ENCODE peak calls at places on chromosomes 12 and 14, in five cellular contexts. One of them, this sample, is unnamed. For H3K79me2, the result is how much of the 10 kb centered on the place peaks cover.

GRCh38 chr12:10540776-10541205 is 35.1 kb downstream of the EIF2S3B start:
- DNase-seq in PC-3: peak
- DNase-seq in MM.1S: no peak
- DNase-seq in osteoblast: no peak
- DNase-seq in OCI-LY7: peak
- DNase-seq in this sample: no peak

GRCh38 chr12:6764011-6764828 is 1.9 kb upstream of the PTMS start:
- DNase-seq in OCI-LY7: peak
- DNase-seq in osteoblast: peak
- DNase-seq in PC-3: peak
- DNase-seq in MM.1S: peak
- DNase-seq in this sample: peak

GRCh38 chr12:126358806-126359205 is 1293.6 kb downstream of the AACS start:
- DNase-seq in MM.1S: no peak
- DNase-seq in PC-3: no peak
- DNase-seq in OCI-LY7: no peak
- DNase-seq in osteoblast: no peak
- DNase-seq in this sample: no peak

GRCh38 chr12:111685811-111686573 is at the start of the genes ACAD10 and BRAP:
- DNase-seq in OCI-LY7: peak
- DNase-seq in PC-3: peak
- DNase-seq in MM.1S: peak
- DNase-seq in osteoblast: peak
- DNase-seq in this sample: peak

GRCh38 chr12:9760699-9761406 is at the start of gene CD69:
- DNase-seq in OCI-LY7: peak
- DNase-seq in MM.1S: no peak
- DNase-seq in osteoblast: peak
- DNase-seq in PC-3: no peak
- DNase-seq in this sample: peak

GRCh38 chr12:125331342-125332052 is 266.3 kb downstream of the AACS start:
- DNase-seq in PC-3: no peak
- DNase-seq in osteoblast: no peak
- DNase-seq in MM.1S: no peak
- DNase-seq in OCI-LY7: no peak
- DNase-seq in this sample: no peak

GRCh38 chr14:20419404-20419803 is 6.1 kb upstream of the TEP1 start:
- DNase-seq in OCI-LY7: no peak
- DNase-seq in PC-3: peak
- DNase-seq in osteoblast: no peak
- DNase-seq in MM.1S: no peak
- DNase-seq in this sample: no peak

GRCh38 chr14:44795725-44796124 is 166.0 kb downstream of the KLHL28 start:
- DNase-seq in PC-3: peak
- DNase-seq in MM.1S: no peak
- DNase-seq in osteoblast: no peak
- DNase-seq in OCI-LY7: no peak
- DNase-seq in this sample: peak

GRCh38 chr12:123077298-123078113 is 73.4 kb downstream of the PITPNM2 start:
- DNase-seq in OCI-LY7: no peak
- DNase-seq in MM.1S: no peak
- DNase-seq in osteoblast: no peak
- DNase-seq in PC-3: no peak
- DNase-seq in this sample: no peak

GRCh38 chr12:94435511-94435927 is 24.1 kb downstream of the CEP83 start:
- DNase-seq in MM.1S: peak
- DNase-seq in OCI-LY7: no peak
- DNase-seq in osteoblast: no peak
- DNase-seq in PC-3: no peak
- DNase-seq in this sample: peak

GRCh38 chr12:19833775-19834501 is 394.6 kb downstream of the AEBP2 start:
- DNase-seq in OCI-LY7: no peak
- DNase-seq in PC-3: peak
- DNase-seq in osteoblast: no peak
- DNase-seq in MM.1S: no peak
- DNase-seq in this sample: no peak

GRCh38 chr14:21262410-21262809 is 6.8 kb downstream of the HNRNPC start:
- DNase-seq in osteoblast: no peak
- DNase-seq in MM.1S: no peak
- DNase-seq in PC-3: no peak
- DNase-seq in OCI-LY7: no peak
- DNase-seq in this sample: no peak

GRCh38 chr12:31999692-32000091 is 40.5 kb downstream of the RESF1 start:
- DNase-seq in osteoblast: no peak
- DNase-seq in PC-3: no peak
- DNase-seq in MM.1S: no peak
- DNase-seq in OCI-LY7: no peak
- DNase-seq in this sample: peak

GRCh38 chr14:55071870-55072640 is 20.6 kb downstream of the MAPK1IP1L start:
- DNase-seq in osteoblast: peak
- DNase-seq in OCI-LY7: peak
- DNase-seq in MM.1S: no peak
- DNase-seq in PC-3: peak
- DNase-seq in this sample: peak

GRCh38 chr12:111643428-111643826 is 42.3 kb downstream of the BRAP start:
- DNase-seq in OCI-LY7: no peak
- DNase-seq in MM.1S: no peak
- DNase-seq in PC-3: no peak
- DNase-seq in osteoblast: peak
- DNase-seq in this sample: peak

GRCh38 chr12:108701779-108702435 is 29.4 kb downstream of the CORO1C start:
- DNase-seq in OCI-LY7: no peak
- DNase-seq in PC-3: no peak
- DNase-seq in MM.1S: no peak
- DNase-seq in osteoblast: no peak
- DNase-seq in this sample: peak

GRCh38 chr12:10829994-10830393 is 3.8 kb upstream of the TAS2R10 start:
- DNase-seq in osteoblast: no peak
- DNase-seq in PC-3: no peak
- DNase-seq in MM.1S: no peak
- DNase-seq in OCI-LY7: no peak
- DNase-seq in this sample: peak

GRCh38 chr12:45730842-45731336 is 1.4 kb downstream of the ARID2 start:
- DNase-seq in osteoblast: peak
- DNase-seq in PC-3: peak
- DNase-seq in OCI-LY7: peak
- DNase-seq in MM.1S: peak
- DNase-seq in this sample: peak

GRCh38 chr14:32183151-32184048 is 18.4 kb upstream of the RNU6-7 start:
- DNase-seq in osteoblast: no peak
- DNase-seq in MM.1S: no peak
- DNase-seq in PC-3: peak
- DNase-seq in OCI-LY7: no peak
- DNase-seq in this sample: no peak

GRCh38 chr14:69896972-69897371 is 17.8 kb downstream of the SMOC1 start:
- DNase-seq in MM.1S: no peak
- DNase-seq in OCI-LY7: no peak
- DNase-seq in PC-3: no peak
- DNase-seq in osteoblast: no peak
- DNase-seq in this sample: no peak
- H3K79me2 ChIP-seq in MM.1S: under half
- H3K79me2 ChIP-seq in OCI-LY7: under half
- H3K79me2 ChIP-seq in PC-3: under half
- H3K79me2 ChIP-seq in osteoblast: under half
- H3K79me2 ChIP-seq in this sample: under half

GRCh38 chr14:98437113-98437512 is 834.9 kb downstream of the BCL11B start:
- DNase-seq in osteoblast: no peak
- DNase-seq in OCI-LY7: no peak
- DNase-seq in MM.1S: no peak
- DNase-seq in PC-3: no peak
- DNase-seq in this sample: no peak

GRCh38 chr14:98428483-98428994 is 843.5 kb downstream of the BCL11B start:
- DNase-seq in osteoblast: no peak
- DNase-seq in MM.1S: no peak
- DNase-seq in OCI-LY7: no peak
- DNase-seq in PC-3: no peak
- DNase-seq in this sample: no peak

GRCh38 chr14:98433436-98433835 is 838.6 kb downstream of the BCL11B start:
- DNase-seq in osteoblast: no peak
- DNase-seq in MM.1S: no peak
- DNase-seq in OCI-LY7: no peak
- DNase-seq in PC-3: no peak
- DNase-seq in this sample: no peak
- H2AFZ ChIP-seq in osteoblast: no peak
- H2AFZ ChIP-seq in MM.1S: no peak
- H2AFZ ChIP-seq in OCI-LY7: no peak
- H2AFZ ChIP-seq in PC-3: no peak
- H2AFZ ChIP-seq in this sample: no peak

GRCh38 chr12:57157588-57158173 is 10.3 kb upstream of the LRP1-AS start:
- DNase-seq in PC-3: no peak
- DNase-seq in osteoblast: no peak
- DNase-seq in OCI-LY7: no peak
- DNase-seq in MM.1S: no peak
- DNase-seq in this sample: no peak

GRCh38 chr12:57159341-57159740 is 11.9 kb upstream of the LRP1-AS start:
- DNase-seq in osteoblast: peak
- DNase-seq in OCI-LY7: no peak
- DNase-seq in PC-3: no peak
- DNase-seq in MM.1S: no peak
- DNase-seq in this sample: no peak

GRCh38 chr12:57158665-57159064 is 11.2 kb upstream of the LRP1-AS start:
- DNase-seq in OCI-LY7: no peak
- DNase-seq in MM.1S: no peak
- DNase-seq in osteoblast: peak
- DNase-seq in PC-3: no peak
- DNase-seq in this sample: no peak

GRCh38 chr12:57156701-57157403 is 9.4 kb upstream of the LRP1-AS start:
- DNase-seq in PC-3: no peak
- DNase-seq in MM.1S: no peak
- DNase-seq in osteoblast: no peak
- DNase-seq in OCI-LY7: no peak
- DNase-seq in this sample: no peak

GRCh38 chr12:57158186-57158585 is 10.8 kb upstream of the LRP1-AS start:
- DNase-seq in PC-3: no peak
- DNase-seq in osteoblast: no peak
- DNase-seq in MM.1S: no peak
- DNase-seq in OCI-LY7: no peak
- DNase-seq in this sample: no peak
- H3K79me2 ChIP-seq in PC-3: under half
- H3K79me2 ChIP-seq in osteoblast: half or more
- H3K79me2 ChIP-seq in MM.1S: under half
- H3K79me2 ChIP-seq in OCI-LY7: under half
- H3K79me2 ChIP-seq in this sample: under half

DNA sequence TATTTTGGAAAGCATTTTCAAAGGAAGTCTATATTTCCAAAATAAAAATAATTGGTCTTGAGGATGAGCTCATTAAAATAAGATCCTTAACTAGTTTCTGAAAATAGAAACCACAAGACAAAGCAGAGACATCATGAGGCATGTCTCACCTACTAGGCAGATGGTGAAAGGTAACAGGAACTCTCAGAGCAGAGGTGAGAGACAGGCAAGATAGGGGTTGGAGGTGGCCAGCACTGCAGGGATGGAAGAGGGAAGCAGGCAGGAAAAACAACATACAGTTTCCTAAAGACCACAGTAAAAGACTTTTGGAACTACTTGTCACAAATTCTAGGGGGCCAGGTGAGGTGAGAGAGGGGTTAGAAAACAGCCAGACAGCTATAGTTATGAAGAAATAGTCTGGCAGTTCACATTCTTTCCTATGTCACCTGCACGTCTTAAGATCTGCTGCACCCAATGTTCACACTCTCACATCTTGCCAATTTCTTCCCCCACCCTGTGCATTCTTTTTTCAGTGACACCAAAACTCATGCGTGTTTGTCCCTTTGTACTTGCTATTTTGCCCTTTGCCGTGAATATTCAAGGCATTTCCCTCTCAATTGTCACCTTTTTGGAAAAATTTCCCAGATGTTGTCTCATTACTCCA is 341.7 kb upstream of the KITLG start:
- DNase-seq in PC-3: no peak
- DNase-seq in osteoblast: no peak
- DNase-seq in MM.1S: peak
- DNase-seq in OCI-LY7: no peak
- DNase-seq in this sample: peak
- H2AFZ ChIP-seq in PC-3: no peak
- H2AFZ ChIP-seq in osteoblast: no peak
- H2AFZ ChIP-seq in MM.1S: no peak
- H2AFZ ChIP-seq in OCI-LY7: no peak
- H2AFZ ChIP-seq in this sample: no peak

GRCh38 chr14:81509321-81509720 is 24.3 kb downstream of the SEL1L start:
- DNase-seq in MM.1S: no peak
- DNase-seq in PC-3: no peak
- DNase-seq in osteoblast: no peak
- DNase-seq in OCI-LY7: no peak
- DNase-seq in this sample: no peak
- H3K79me2 ChIP-seq in MM.1S: half or more
- H3K79me2 ChIP-seq in PC-3: under half
- H3K79me2 ChIP-seq in osteoblast: under half
- H3K79me2 ChIP-seq in OCI-LY7: under half
- H3K79me2 ChIP-seq in this sample: under half

GRCh38 chr12:122062832-122063690 is 15.5 kb upstream of the MLXIP start:
- DNase-seq in osteoblast: peak
- DNase-seq in OCI-LY7: no peak
- DNase-seq in MM.1S: no peak
- DNase-seq in PC-3: peak
- DNase-seq in this sample: peak
- H2AFZ ChIP-seq in osteoblast: peak
- H2AFZ ChIP-seq in OCI-LY7: no peak
- H2AFZ ChIP-seq in MM.1S: no peak
- H2AFZ ChIP-seq in PC-3: peak
- H2AFZ ChIP-seq in this sample: peak

DNA sequence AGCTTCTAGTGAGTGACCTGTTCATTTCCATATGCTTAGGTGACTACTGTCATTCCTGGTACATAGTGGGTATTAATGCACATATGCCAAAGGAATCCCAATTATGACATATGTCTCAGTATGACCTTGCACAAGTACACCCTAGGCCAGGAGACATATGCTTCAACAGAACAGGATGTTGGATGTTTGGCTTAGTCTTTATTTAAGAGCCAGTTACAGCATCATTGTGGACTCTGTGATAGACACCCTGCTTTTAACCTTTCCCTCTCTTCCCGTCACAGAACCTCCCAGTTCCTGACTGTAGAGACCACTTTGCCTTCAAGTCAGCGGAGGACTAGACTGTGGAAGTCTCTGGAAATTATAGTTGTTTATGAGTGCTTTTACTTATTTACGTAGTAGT is 72.9 kb downstream of the DAAM1 start:
- DNase-seq in OCI-LY7: no peak
- DNase-seq in MM.1S: no peak
- DNase-seq in osteoblast: no peak
- DNase-seq in PC-3: no peak
- DNase-seq in this sample: no peak
- H3K79me2 ChIP-seq in OCI-LY7: under half
- H3K79me2 ChIP-seq in MM.1S: under half
- H3K79me2 ChIP-seq in osteoblast: under half
- H3K79me2 ChIP-seq in PC-3: under half
- H3K79me2 ChIP-seq in this sample: under half

DNA sequence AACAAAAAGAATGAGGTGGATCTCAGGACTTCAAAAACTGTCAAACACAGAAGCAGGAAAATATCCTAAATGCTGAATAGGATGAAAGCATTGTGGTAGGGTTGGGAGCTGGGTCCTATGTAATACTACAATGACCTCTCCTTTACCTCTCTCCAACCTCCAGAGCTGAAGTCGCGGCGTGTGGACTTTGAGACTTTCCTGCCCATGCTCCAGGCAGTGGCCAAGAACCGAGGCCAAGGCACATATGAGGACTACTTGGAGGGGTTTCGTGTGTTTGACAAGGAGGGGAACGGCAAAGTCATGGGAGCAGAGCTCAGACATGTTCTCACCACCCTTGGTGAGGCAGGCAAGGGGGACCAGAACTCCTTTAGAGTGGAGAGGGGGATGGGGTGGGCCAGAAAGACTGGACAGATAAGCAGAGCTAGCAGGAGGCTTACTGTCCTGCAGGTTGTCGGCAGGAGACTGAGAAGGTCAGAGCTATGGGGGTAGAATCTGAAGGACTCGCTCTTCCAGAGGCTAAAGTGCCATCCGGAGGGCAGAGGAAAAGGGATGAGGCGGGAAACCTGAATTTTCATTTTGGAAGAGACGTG is 2.8 kb upstream of the MYL6 start:
- DNase-seq in PC-3: no peak
- DNase-seq in OCI-LY7: no peak
- DNase-seq in MM.1S: no peak
- DNase-seq in osteoblast: no peak
- DNase-seq in this sample: no peak
- H2AFZ ChIP-seq in PC-3: no peak
- H2AFZ ChIP-seq in OCI-LY7: no peak
- H2AFZ ChIP-seq in MM.1S: no peak
- H2AFZ ChIP-seq in osteoblast: no peak
- H2AFZ ChIP-seq in this sample: no peak

This sample was measured in trophoblast cell.